ENCODE peak calls at places on chromosomes 6 and 20, in eight cellular contexts. One of them, this sample, is unnamed.
A peak's percentile ranks its signal among the peaks of the same experiment; 100 is the strongest.

GRCh38 chr6:11194399-11195274 is 37.8 kb downstream of the NEDD9 start:
- DNase-seq in tibial nerve: no peak
- DNase-seq in GM12865: no peak
- DNase-seq in fibroblast of lung: peak; percentile 60
- DNase-seq in esophagus squamous epithelium: no peak
- DNase-seq in CD4-positive, alpha-beta memory T cell: no peak
- DNase-seq in lower lobe of right lung: no peak
- DNase-seq in brain microvascular endothelial cell: peak; percentile 90
- DNase-seq in this sample: no peak

GRCh38 chr6:53246924-53247323 is 98.3 kb upstream of the GCM1 start:
- DNase-seq in tibial nerve: no peak
- DNase-seq in GM12865: no peak
- DNase-seq in fibroblast of lung: no peak
- DNase-seq in esophagus squamous epithelium: no peak
- DNase-seq in CD4-positive, alpha-beta memory T cell: no peak
- DNase-seq in lower lobe of right lung: no peak
- DNase-seq in brain microvascular endothelial cell: no peak
- DNase-seq in this sample: no peak

GRCh38 chr6:43173496-43174262 is 2.6 kb downstream of the SRF start:
- DNase-seq in tibial nerve: no peak
- DNase-seq in GM12865: peak; percentile 6
- DNase-seq in fibroblast of lung: no peak
- DNase-seq in esophagus squamous epithelium: no peak
- DNase-seq in CD4-positive, alpha-beta memory T cell: no peak
- DNase-seq in lower lobe of right lung: no peak
- DNase-seq in brain microvascular endothelial cell: no peak
- DNase-seq in this sample: no peak

GRCh38 chr6:111220383-111221031 is 133.2 kb downstream of the SLC16A10 start:
- DNase-seq in tibial nerve: no peak
- DNase-seq in GM12865: no peak
- DNase-seq in fibroblast of lung: no peak
- DNase-seq in esophagus squamous epithelium: no peak
- DNase-seq in CD4-positive, alpha-beta memory T cell: no peak
- DNase-seq in lower lobe of right lung: no peak
- DNase-seq in brain microvascular endothelial cell: no peak
- DNase-seq in this sample: peak; percentile 23

GRCh38 chr6:28544211-28544610 is 18.5 kb downstream of the GPX5 start:
- DNase-seq in tibial nerve: no peak
- DNase-seq in GM12865: peak; percentile 23
- DNase-seq in fibroblast of lung: peak; percentile 4
- DNase-seq in esophagus squamous epithelium: no peak
- DNase-seq in CD4-positive, alpha-beta memory T cell: no peak
- DNase-seq in lower lobe of right lung: no peak
- DNase-seq in brain microvascular endothelial cell: no peak
- DNase-seq in this sample: no peak

GRCh38 chr6:157233686-157234085 is 89.6 kb downstream of the TMEM242 start:
- DNase-seq in tibial nerve: no peak
- DNase-seq in GM12865: no peak
- DNase-seq in fibroblast of lung: no peak
- DNase-seq in esophagus squamous epithelium: no peak
- DNase-seq in CD4-positive, alpha-beta memory T cell: no peak
- DNase-seq in lower lobe of right lung: no peak
- DNase-seq in brain microvascular endothelial cell: no peak
- DNase-seq in this sample: no peak

GRCh38 chr6:25223421-25224052 is 55.6 kb upstream of the CARMIL1 start:
- DNase-seq in tibial nerve: peak; percentile 73
- DNase-seq in GM12865: peak; percentile 73
- DNase-seq in fibroblast of lung: peak; percentile 78
- DNase-seq in esophagus squamous epithelium: no peak
- DNase-seq in CD4-positive, alpha-beta memory T cell: peak; percentile 54
- DNase-seq in lower lobe of right lung: peak; percentile 50
- DNase-seq in brain microvascular endothelial cell: peak; percentile 60
- DNase-seq in this sample: peak; percentile 17

GRCh38 chr6:45438849-45439406 is 61.2 kb upstream of the SUPT3H start:
- DNase-seq in tibial nerve: no peak
- DNase-seq in GM12865: no peak
- DNase-seq in fibroblast of lung: peak; percentile 88
- DNase-seq in esophagus squamous epithelium: no peak
- DNase-seq in CD4-positive, alpha-beta memory T cell: no peak
- DNase-seq in lower lobe of right lung: no peak
- DNase-seq in brain microvascular endothelial cell: peak; percentile 67
- DNase-seq in this sample: peak; percentile 30

GRCh38 chr6:70763754-70764153 is 96.1 kb downstream of the SMAP1 start:
- DNase-seq in tibial nerve: no peak
- DNase-seq in GM12865: no peak
- DNase-seq in fibroblast of lung: no peak
- DNase-seq in esophagus squamous epithelium: no peak
- DNase-seq in CD4-positive, alpha-beta memory T cell: no peak
- DNase-seq in lower lobe of right lung: no peak
- DNase-seq in brain microvascular endothelial cell: peak; percentile 7
- DNase-seq in this sample: no peak

GRCh38 chr6:112117554-112117953 is 30.2 kb downstream of the FAM229B start:
- DNase-seq in tibial nerve: no peak
- DNase-seq in GM12865: no peak
- DNase-seq in fibroblast of lung: no peak
- DNase-seq in esophagus squamous epithelium: no peak
- DNase-seq in CD4-positive, alpha-beta memory T cell: no peak
- DNase-seq in lower lobe of right lung: no peak
- DNase-seq in brain microvascular endothelial cell: peak; percentile 4
- DNase-seq in this sample: no peak

GRCh38 chr6:135627092-135627715 is 129.7 kb upstream of the AHI1 start:
- DNase-seq in tibial nerve: no peak
- DNase-seq in GM12865: no peak
- DNase-seq in fibroblast of lung: no peak
- DNase-seq in esophagus squamous epithelium: no peak
- DNase-seq in CD4-positive, alpha-beta memory T cell: no peak
- DNase-seq in lower lobe of right lung: no peak
- DNase-seq in brain microvascular endothelial cell: no peak
- DNase-seq in this sample: no peak

GRCh38 chr20:11204926-11205768 is 531.3 kb upstream of the JAG1 start:
- DNase-seq in tibial nerve: peak; percentile 79
- DNase-seq in GM12865: peak; percentile 73
- DNase-seq in fibroblast of lung: peak; percentile 82
- DNase-seq in esophagus squamous epithelium: no peak
- DNase-seq in CD4-positive, alpha-beta memory T cell: no peak
- DNase-seq in lower lobe of right lung: peak; percentile 48
- DNase-seq in brain microvascular endothelial cell: peak; percentile 67
- DNase-seq in this sample: peak; percentile 40

GRCh38 chr20:9015984-9016324 is 52.9 kb upstream of the PLCB4 start:
- DNase-seq in tibial nerve: no peak
- DNase-seq in GM12865: no peak
- DNase-seq in fibroblast of lung: peak; percentile 52
- DNase-seq in esophagus squamous epithelium: no peak
- DNase-seq in CD4-positive, alpha-beta memory T cell: no peak
- DNase-seq in lower lobe of right lung: no peak
- DNase-seq in brain microvascular endothelial cell: no peak
- DNase-seq in this sample: peak; percentile 49

GRCh38 chr20:2713285-2713684 is 20.7 kb downstream of the EBF4 start:
- DNase-seq in tibial nerve: no peak
- DNase-seq in GM12865: no peak
- DNase-seq in fibroblast of lung: no peak
- DNase-seq in esophagus squamous epithelium: no peak
- DNase-seq in CD4-positive, alpha-beta memory T cell: peak; percentile 43
- DNase-seq in lower lobe of right lung: no peak
- DNase-seq in brain microvascular endothelial cell: no peak
- DNase-seq in this sample: no peak

DNA sequence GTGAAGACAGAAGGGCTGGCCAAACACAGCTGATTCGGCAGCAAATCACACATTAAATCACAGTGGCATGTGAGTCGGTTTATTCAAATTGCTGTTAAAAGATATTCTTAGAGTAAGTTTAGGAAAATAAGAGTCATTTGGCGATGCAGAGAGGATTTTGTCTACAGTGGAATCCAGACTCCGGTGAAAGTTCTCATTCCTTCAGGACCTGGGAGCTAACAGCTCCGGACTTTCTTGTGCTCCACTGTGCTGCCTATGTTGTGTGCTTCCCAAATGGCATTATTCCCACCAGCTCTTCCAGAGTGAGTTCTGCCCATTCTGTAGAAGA is 1.5 kb upstream of the EPM2A start:
- DNase-seq in tibial nerve: peak; percentile 5
- DNase-seq in GM12865: no peak
- DNase-seq in fibroblast of lung: peak; percentile 72
- DNase-seq in esophagus squamous epithelium: no peak
- DNase-seq in CD4-positive, alpha-beta memory T cell: no peak
- DNase-seq in lower lobe of right lung: no peak
- DNase-seq in brain microvascular endothelial cell: no peak
- DNase-seq in this sample: no peak
- H3K4me3 ChIP-seq in tibial nerve: peak overlapping the region; percentile 5
- H3K4me3 ChIP-seq in GM12865: no peak overlapping the region
- H3K4me3 ChIP-seq in fibroblast of lung: no peak overlapping the region
- H3K4me3 ChIP-seq in esophagus squamous epithelium: no peak overlapping the region
- H3K4me3 ChIP-seq in CD4-positive, alpha-beta memory T cell: no peak overlapping the region
- H3K4me3 ChIP-seq in lower lobe of right lung: peak overlapping the region; percentile 68
- H3K4me3 ChIP-seq in brain microvascular endothelial cell: no peak overlapping the region
- H3K4me3 ChIP-seq in this sample: no peak overlapping the region

DNA sequence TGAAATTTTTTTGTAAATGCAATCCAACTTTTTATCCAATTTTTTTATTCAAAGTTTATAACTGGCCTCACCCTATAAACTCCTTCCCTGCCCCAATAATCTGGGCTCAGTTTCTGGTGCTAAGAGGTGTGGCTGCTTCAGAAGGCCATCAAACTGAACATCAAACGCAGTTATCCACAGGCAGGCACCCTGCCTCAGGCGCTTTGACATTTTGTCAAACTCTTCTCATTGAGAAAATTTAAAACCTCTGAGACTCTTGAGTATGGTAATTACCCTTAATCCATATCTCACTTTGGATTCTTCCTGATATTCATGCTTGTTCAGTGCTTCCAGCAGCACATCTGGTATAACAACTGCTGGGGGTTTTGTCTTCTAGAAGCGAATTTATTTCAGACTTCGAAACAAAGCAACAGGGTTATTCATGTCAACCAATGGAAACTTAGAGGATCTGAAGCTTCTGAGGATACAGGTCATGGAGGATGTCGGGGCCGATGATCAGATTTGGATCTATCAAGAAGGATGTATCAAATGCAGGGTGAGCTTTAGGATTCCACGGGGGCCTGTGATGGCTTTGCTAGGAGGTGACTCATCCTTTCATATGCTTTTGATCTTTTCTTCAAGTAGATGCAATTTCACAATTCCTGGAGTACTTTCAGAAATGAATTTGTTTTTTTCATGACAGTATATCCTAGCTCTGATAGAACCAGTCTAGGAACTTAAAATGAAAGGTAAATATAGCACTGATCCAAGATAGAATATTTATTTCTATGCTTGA is 68.1 kb downstream of the RTN4IP1 start:
- DNase-seq in tibial nerve: no peak
- DNase-seq in GM12865: no peak
- DNase-seq in fibroblast of lung: peak; percentile 74
- DNase-seq in esophagus squamous epithelium: no peak
- DNase-seq in CD4-positive, alpha-beta memory T cell: no peak
- DNase-seq in lower lobe of right lung: no peak
- DNase-seq in brain microvascular endothelial cell: peak; percentile 24
- DNase-seq in this sample: peak; percentile 1
- H3K4me3 ChIP-seq in tibial nerve: no peak overlapping the region
- H3K4me3 ChIP-seq in GM12865: no peak overlapping the region
- H3K4me3 ChIP-seq in fibroblast of lung: no peak overlapping the region
- H3K4me3 ChIP-seq in esophagus squamous epithelium: no peak overlapping the region
- H3K4me3 ChIP-seq in CD4-positive, alpha-beta memory T cell: no peak overlapping the region
- H3K4me3 ChIP-seq in lower lobe of right lung: no peak overlapping the region
- H3K4me3 ChIP-seq in brain microvascular endothelial cell: no peak overlapping the region
- H3K4me3 ChIP-seq in this sample: no peak overlapping the region

GRCh38 chr6:26332408-26332807 is 32.6 kb upstream of the BTN3A2 start:
- DNase-seq in tibial nerve: no peak
- DNase-seq in GM12865: no peak
- DNase-seq in fibroblast of lung: no peak
- DNase-seq in esophagus squamous epithelium: no peak
- DNase-seq in CD4-positive, alpha-beta memory T cell: no peak
- DNase-seq in lower lobe of right lung: no peak
- DNase-seq in brain microvascular endothelial cell: no peak
- DNase-seq in this sample: no peak
- H3K4me3 ChIP-seq in tibial nerve: no peak overlapping the region
- H3K4me3 ChIP-seq in GM12865: peak overlapping the region; percentile 96
- H3K4me3 ChIP-seq in fibroblast of lung: peak overlapping the region; percentile 32
- H3K4me3 ChIP-seq in esophagus squamous epithelium: no peak overlapping the region
- H3K4me3 ChIP-seq in CD4-positive, alpha-beta memory T cell: no peak overlapping the region
- H3K4me3 ChIP-seq in lower lobe of right lung: no peak overlapping the region
- H3K4me3 ChIP-seq in brain microvascular endothelial cell: peak overlapping the region; percentile 51
- H3K4me3 ChIP-seq in this sample: peak overlapping the region; percentile 61

DNA sequence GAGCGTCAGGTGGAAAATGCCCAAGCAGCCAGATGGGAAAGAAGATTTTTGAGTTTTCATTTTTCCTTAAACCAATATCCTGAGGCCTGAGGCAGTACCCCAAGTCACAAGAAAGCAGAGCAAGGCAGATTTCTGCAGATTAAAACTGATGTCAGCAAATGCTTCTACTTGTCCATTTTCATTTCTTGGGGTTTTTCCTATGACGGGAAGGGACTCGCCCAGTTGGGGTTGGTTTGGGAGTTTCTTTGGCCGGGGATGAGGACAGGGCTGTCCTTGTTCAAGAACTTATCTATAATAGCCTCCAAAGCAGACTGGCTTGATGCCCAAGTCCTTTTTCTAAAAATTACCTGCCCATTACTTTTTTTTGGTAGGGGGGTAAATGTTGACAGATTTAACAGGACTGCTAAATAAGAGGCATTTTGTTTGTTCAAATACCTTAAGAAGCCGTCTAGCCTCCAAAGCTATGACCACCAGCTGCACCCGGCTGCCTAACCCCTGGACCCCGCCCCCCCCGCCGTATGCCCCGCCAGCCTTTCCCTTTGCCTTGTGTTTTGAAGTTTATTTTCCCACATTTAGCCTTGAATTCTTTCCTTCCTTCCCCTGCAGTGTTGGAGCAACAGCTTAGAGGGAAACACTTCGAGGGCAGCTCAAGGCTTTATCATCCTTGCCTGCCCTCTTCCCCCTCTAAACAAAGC is 2.5 kb downstream of the KCNK5 start:
- DNase-seq in tibial nerve: no peak
- DNase-seq in GM12865: no peak
- DNase-seq in fibroblast of lung: no peak
- DNase-seq in esophagus squamous epithelium: no peak
- DNase-seq in CD4-positive, alpha-beta memory T cell: no peak
- DNase-seq in lower lobe of right lung: no peak
- DNase-seq in brain microvascular endothelial cell: no peak
- DNase-seq in this sample: no peak
- H3K4me3 ChIP-seq in tibial nerve: peak overlapping the region; percentile 61
- H3K4me3 ChIP-seq in GM12865: no peak overlapping the region
- H3K4me3 ChIP-seq in fibroblast of lung: no peak overlapping the region
- H3K4me3 ChIP-seq in esophagus squamous epithelium: peak overlapping the region; percentile 66
- H3K4me3 ChIP-seq in CD4-positive, alpha-beta memory T cell: no peak overlapping the region
- H3K4me3 ChIP-seq in lower lobe of right lung: peak overlapping the region; percentile 72
- H3K4me3 ChIP-seq in brain microvascular endothelial cell: no peak overlapping the region
- H3K4me3 ChIP-seq in this sample: no peak overlapping the region

GRCh38 chr20:17594443-17594842 is 24.6 kb downstream of the DSTN start:
- DNase-seq in tibial nerve: no peak
- DNase-seq in GM12865: no peak
- DNase-seq in fibroblast of lung: peak; percentile 69
- DNase-seq in esophagus squamous epithelium: no peak
- DNase-seq in CD4-positive, alpha-beta memory T cell: no peak
- DNase-seq in lower lobe of right lung: peak; percentile 62
- DNase-seq in brain microvascular endothelial cell: peak; percentile 70
- DNase-seq in this sample: peak; percentile 72
- H3K4me3 ChIP-seq in tibial nerve: no peak overlapping the region
- H3K4me3 ChIP-seq in GM12865: no peak overlapping the region
- H3K4me3 ChIP-seq in fibroblast of lung: no peak overlapping the region
- H3K4me3 ChIP-seq in esophagus squamous epithelium: no peak overlapping the region
- H3K4me3 ChIP-seq in CD4-positive, alpha-beta memory T cell: no peak overlapping the region
- H3K4me3 ChIP-seq in lower lobe of right lung: no peak overlapping the region
- H3K4me3 ChIP-seq in brain microvascular endothelial cell: no peak overlapping the region
- H3K4me3 ChIP-seq in this sample: no peak overlapping the region

GRCh38 chr20:768426-768978 is at the start of gene SLC52A3:
- DNase-seq in tibial nerve: no peak
- DNase-seq in GM12865: no peak
- DNase-seq in fibroblast of lung: no peak
- DNase-seq in esophagus squamous epithelium: no peak
- DNase-seq in CD4-positive, alpha-beta memory T cell: no peak
- DNase-seq in lower lobe of right lung: peak; percentile 69
- DNase-seq in brain microvascular endothelial cell: no peak
- DNase-seq in this sample: no peak
- H3K4me3 ChIP-seq in tibial nerve: no peak within 1 kb of the TSS
- H3K4me3 ChIP-seq in GM12865: no peak within 1 kb of the TSS
- H3K4me3 ChIP-seq in fibroblast of lung: no peak within 1 kb of the TSS
- H3K4me3 ChIP-seq in esophagus squamous epithelium: peak within 1 kb of the TSS; percentile 28
- H3K4me3 ChIP-seq in CD4-positive, alpha-beta memory T cell: no peak within 1 kb of the TSS
- H3K4me3 ChIP-seq in lower lobe of right lung: peak within 1 kb of the TSS; percentile 23
- H3K4me3 ChIP-seq in brain microvascular endothelial cell: no peak within 1 kb of the TSS
- H3K4me3 ChIP-seq in this sample: no peak within 1 kb of the TSS